ENCODE peak calls at places on chromosomes 5 and 9, in six cellular contexts. Z is HEK293T, L is cardiac muscle cell, O is ovary, G is activated T-helper 1 cell treated with Interleukin-2 at 50 U/mL for 16 hours, Y is amniotic stem cell. B is an unnamed sample.

GRCh38 chr9:137763271-137763955 is 114.2 kb upstream of the CACNA1B start:
- DNase-seq in O (no peak), L (no peak), G (no peak), Y (no peak), Z (no peak), B (no peak)

GRCh38 chr5:1010181-1010510 is 1.5 kb downstream of the NKD2 start:
- DNase-seq in G (no peak), Z (no peak), O (no peak), Y (no peak), L (no peak), B (peak)

GRCh38 chr5:173767580-173768266 is 120.4 kb upstream of the CPEB4 start:
- DNase-seq in L (no peak), O (no peak), G (no peak), Y (no peak), Z (no peak), B (no peak)

GRCh38 chr9:134088064-134088725 is 20.4 kb upstream of the BRD3 start:
- DNase-seq in L (no peak), O (no peak), G (no peak), Y (no peak), Z (no peak), B (no peak)

GRCh38 chr5:122053181-122054109 is 24.6 kb downstream of the LOX start:
- DNase-seq in O (no peak), Z (no peak), L (peak), G (no peak), Y (no peak), B (peak)

GRCh38 chr5:178347956-178348355 is 115.4 kb upstream of the PHYKPL start:
- DNase-seq in O (no peak), Z (no peak), L (no peak), Y (no peak), G (no peak), B (peak)

GRCh38 chr9:34311499-34312225 is 17.4 kb downstream of the KIF24 start:
- DNase-seq in Z (no peak), O (no peak), Y (no peak), L (no peak), G (no peak), B (no peak)

GRCh38 chr9:82991684-82992083 is 71.3 kb downstream of the RASEF start:
- DNase-seq in G (no peak), O (no peak), Z (no peak), Y (no peak), L (no peak), B (no peak)

GRCh38 chr9:114720296-114720695 is 38.3 kb upstream of the TEX48 start:
- DNase-seq in O (no peak), L (no peak), G (no peak), Z (no peak), Y (no peak), B (no peak)

GRCh38 chr5:168132186-168132585 is 159.3 kb upstream of the WWC1 start:
- DNase-seq in O (no peak), Z (no peak), G (no peak), Y (no peak), L (no peak), B (no peak)

GRCh38 chr5:612498-613424 is 621 bp downstream of the CEP72 start:
- DNase-seq in Y (no peak), O (no peak), G (no peak), Z (peak), L (peak), B (peak)

GRCh38 chr5:98308960-98309359 is 464.5 kb upstream of the RGMB start:
- DNase-seq in Z (no peak), Y (no peak), O (no peak), L (no peak), G (no peak), B (no peak)

GRCh38 chr5:96597441-96598020 is 64.6 kb upstream of the CAST start:
- DNase-seq in G (no peak), O (no peak), Z (no peak), L (no peak), Y (no peak), B (no peak)

GRCh38 chr9:2023532-2023931 is 8.4 kb downstream of the SMARCA2 start:
- DNase-seq in Y (no peak), Z (no peak), O (no peak), G (no peak), L (no peak), B (no peak)

GRCh38 chr9:112601646-112602045 is 115.0 kb downstream of the KIAA1958 start:
- DNase-seq in Z (no peak), G (no peak), Y (peak), O (no peak), L (no peak), B (no peak)

GRCh38 chr9:94511943-94512265 is 43.0 kb upstream of the PCAT7 start:
- DNase-seq in Z (no peak), G (no peak), Y (no peak), O (no peak), L (no peak), B (no peak)

GRCh38 chr9:129688285-129689043 is 23.0 kb downstream of the PRRX2 start:
- DNase-seq in O (no peak), Z (no peak), G (no peak), L (no peak), Y (no peak), B (no peak)

GRCh38 chr5:79091064-79091463 is 20.5 kb upstream of the BHMT start:
- DNase-seq in L (no peak), Y (no peak), Z (no peak), G (no peak), O (no peak), B (no peak)

GRCh38 chr5:6729400-6730310 is 16.4 kb downstream of the TENT4A start:
- DNase-seq in G (peak), Z (no peak), Y (no peak), L (no peak), O (no peak), B (peak)

GRCh38 chr9:114084282-114085073 is 6.4 kb upstream of the AMBP start:
- DNase-seq in L (no peak), Y (no peak), G (no peak), O (no peak), Z (no peak), B (no peak)

GRCh38 chr5:180636403-180637075 is 12.9 kb downstream of the FLT4 start:
- DNase-seq in L (no peak), O (no peak), G (no peak), Y (no peak), Z (no peak), B (peak)

GRCh38 chr5:150119421-150120061 is 33.2 kb upstream of the CSF1R start:
- DNase-seq in Y (no peak), G (no peak), L (no peak), O (no peak), Z (no peak), B (peak)

GRCh38 chr9:70110194-70111041 is 66.8 kb downstream of the MAMDC2 start:
- DNase-seq in O (peak), Y (no peak), G (no peak), Z (no peak), L (no peak), B (no peak)

GRCh38 chr9:99105152-99106043 is 485 bp downstream of the TGFBR1 start:
- DNase-seq in G (peak), Z (peak), O (peak), Y (peak), L (peak), B (peak)

GRCh38 chr5:110478899-110479298 is 247.6 kb downstream of the TMEM232 start:
- DNase-seq in Z (no peak), Y (peak), G (no peak), L (no peak), O (no peak), B (no peak)

GRCh38 chr5:95832664-95833063 is 10.1 kb upstream of the GLRX start:
- DNase-seq in L (no peak), G (no peak), Z (no peak), O (no peak), Y (no peak), B (no peak)

GRCh38 chr9:14379280-14379679 is 65.3 kb upstream of the NFIB start:
- DNase-seq in L (no peak), O (no peak), Z (no peak), Y (no peak), G (no peak), B (no peak)

GRCh38 chr5:95365302-95366095 is 25.7 kb upstream of the FAM81B start:
- DNase-seq in G (no peak), Z (no peak), Y (no peak), L (no peak), O (no peak), B (no peak)

GRCh38 chr9:103661663-103662062 is 432.4 kb upstream of the SMC2 start:
- DNase-seq in G (no peak), Z (no peak), Y (no peak), O (no peak), L (no peak), B (no peak)

GRCh38 chr5:76785493-76785892 is 33.3 kb upstream of the F2RL1 start:
- DNase-seq in O (no peak), G (no peak), Z (no peak), L (no peak), Y (no peak), B (no peak)

GRCh38 chr5:139849942-139850341 is 54.3 kb downstream of the PSD2 start:
- DNase-seq in G (no peak), L (no peak), Y (no peak), Z (no peak), O (no peak), B (no peak)

GRCh38 chr5:17620627-17621026 is 10.4 kb downstream of the TAF11L12 start:
- DNase-seq in G (no peak), O (no peak), Z (peak), L (no peak), Y (no peak), B (no peak)

GRCh38 chr9:95025213-95026170 is 292.0 kb downstream of the FANCC start:
- DNase-seq in G (no peak), O (peak), Y (no peak), L (peak), Z (peak), B (peak)

GRCh38 chr5:36651775-36652685 is 45.6 kb downstream of the SLC1A3 start:
- DNase-seq in L (peak), Z (no peak), O (no peak), G (no peak), Y (no peak), B (no peak)

GRCh38 chr5:44691811-44692210 is 116.9 kb upstream of the MRPS30 start:
- DNase-seq in G (no peak), Y (no peak), O (no peak), L (no peak), Z (no peak), B (no peak)

GRCh38 chr5:10556331-10556807 is 7.5 kb upstream of the ANKRD33B start:
- DNase-seq in Y (peak), Z (no peak), G (no peak), O (no peak), L (no peak), B (no peak)

GRCh38 chr9:127505396-127506116 is 54.2 kb downstream of the LRSAM1 start:
- DNase-seq in G (no peak), O (no peak), Z (peak), Y (no peak), L (peak), B (no peak)

GRCh38 chr9:134775552-134775951 is 105.1 kb upstream of the FCN2 start:
- DNase-seq in G (no peak), L (no peak), Z (no peak), O (no peak), Y (peak), B (no peak)

GRCh38 chr9:73596321-73596720 is 444.7 kb downstream of the ANXA1 start:
- DNase-seq in G (no peak), Z (no peak), Y (no peak), L (no peak), O (no peak), B (no peak)